ENCODE peak calls at places on chromosomes 5 and 9, in seven cellular contexts. W, Y, S, U, M, N and P are unnamed samples.

GRCh38 chr9:27377147-27377807 is 80.3 kb upstream of the EQTN start:
- DNase-seq in W (no peak), Y (no peak), S (no peak), U (no peak), M (no peak), N (peak), P (peak)

GRCh38 chr9:15927131-15927530 is 374.3 kb downstream of the CCDC171 start:
- DNase-seq in W (no peak), Y (peak), S (no peak), U (no peak), M (no peak), N (no peak), P (no peak)

GRCh38 chr5:100772011-100772410 is 131.1 kb downstream of the ST8SIA4 start:
- DNase-seq in W (no peak), Y (no peak), S (no peak), U (no peak), M (no peak), N (no peak), P (no peak)

GRCh38 chr9:136429075-136429628 is 10.5 kb downstream of the INPP5E start:
- DNase-seq in W (no peak), Y (no peak), S (no peak), U (no peak), M (no peak), N (no peak), P (no peak)

GRCh38 chr9:15304620-15305019 is 2.4 kb downstream of the TTC39B start:
- DNase-seq in W (no peak), Y (no peak), S (peak), U (no peak), M (no peak), N (no peak), P (no peak)

GRCh38 chr5:151078490-151079262 is 2.2 kb downstream of the TNIP1 start:
- DNase-seq in W (no peak), Y (no peak), S (no peak), U (no peak), M (no peak), N (no peak), P (no peak)

GRCh38 chr9:135522931-135523330 is 1.7 kb downstream of the LCN1 start:
- DNase-seq in W (no peak), Y (no peak), S (no peak), U (no peak), M (no peak), N (no peak), P (no peak)

GRCh38 chr9:35903049-35903448 is 3.0 kb upstream of the HRCT1 start:
- DNase-seq in W (peak), Y (peak), S (peak), U (no peak), M (no peak), N (peak), P (peak)

GRCh38 chr5:88841212-88841611 is 41.8 kb downstream of the MEF2C start:
- DNase-seq in W (no peak), Y (no peak), S (no peak), U (no peak), M (no peak), N (no peak), P (no peak)

GRCh38 chr5:15887072-15887471 is 292.5 kb downstream of the MARCHF11 start:
- DNase-seq in W (no peak), Y (peak), S (no peak), U (no peak), M (no peak), N (no peak), P (no peak)

GRCh38 chr5:119368238-119368630 is 12.4 kb downstream of the TNFAIP8 start:
- DNase-seq in W (no peak), Y (no peak), S (no peak), U (peak), M (no peak), N (no peak), P (no peak)

GRCh38 chr5:125575561-125576504 is 829.4 kb upstream of the ZNF608 start:
- DNase-seq in W (no peak), Y (no peak), S (no peak), U (no peak), M (peak), N (no peak), P (no peak)

GRCh38 chr9:15509931-15510788 is 610 bp downstream of the PSIP1 start:
- DNase-seq in W (no peak), Y (no peak), S (peak), U (no peak), M (no peak), N (peak), P (peak)

GRCh38 chr9:75190762-75191161 is 102.4 kb downstream of the OSTF1 start:
- DNase-seq in W (no peak), Y (no peak), S (no peak), U (no peak), M (no peak), N (no peak), P (no peak)

GRCh38 chr9:76359365-76359764 is 34.9 kb downstream of the RFK start:
- DNase-seq in W (no peak), Y (no peak), S (no peak), U (no peak), M (no peak), N (peak), P (no peak)

GRCh38 chr9:33403941-33404781 is 1.8 kb upstream of the AQP7 start:
- DNase-seq in W (no peak), Y (no peak), S (no peak), U (no peak), M (no peak), N (peak), P (no peak)

GRCh38 chr5:23884405-23884804 is 377.0 kb downstream of the PRDM9 start:
- DNase-seq in W (no peak), Y (no peak), S (no peak), U (no peak), M (no peak), N (no peak), P (no peak)

GRCh38 chr9:18109670-18110069 is 364.3 kb upstream of the ADAMTSL1 start:
- DNase-seq in W (no peak), Y (no peak), S (no peak), U (no peak), M (no peak), N (no peak), P (no peak)

DNA sequence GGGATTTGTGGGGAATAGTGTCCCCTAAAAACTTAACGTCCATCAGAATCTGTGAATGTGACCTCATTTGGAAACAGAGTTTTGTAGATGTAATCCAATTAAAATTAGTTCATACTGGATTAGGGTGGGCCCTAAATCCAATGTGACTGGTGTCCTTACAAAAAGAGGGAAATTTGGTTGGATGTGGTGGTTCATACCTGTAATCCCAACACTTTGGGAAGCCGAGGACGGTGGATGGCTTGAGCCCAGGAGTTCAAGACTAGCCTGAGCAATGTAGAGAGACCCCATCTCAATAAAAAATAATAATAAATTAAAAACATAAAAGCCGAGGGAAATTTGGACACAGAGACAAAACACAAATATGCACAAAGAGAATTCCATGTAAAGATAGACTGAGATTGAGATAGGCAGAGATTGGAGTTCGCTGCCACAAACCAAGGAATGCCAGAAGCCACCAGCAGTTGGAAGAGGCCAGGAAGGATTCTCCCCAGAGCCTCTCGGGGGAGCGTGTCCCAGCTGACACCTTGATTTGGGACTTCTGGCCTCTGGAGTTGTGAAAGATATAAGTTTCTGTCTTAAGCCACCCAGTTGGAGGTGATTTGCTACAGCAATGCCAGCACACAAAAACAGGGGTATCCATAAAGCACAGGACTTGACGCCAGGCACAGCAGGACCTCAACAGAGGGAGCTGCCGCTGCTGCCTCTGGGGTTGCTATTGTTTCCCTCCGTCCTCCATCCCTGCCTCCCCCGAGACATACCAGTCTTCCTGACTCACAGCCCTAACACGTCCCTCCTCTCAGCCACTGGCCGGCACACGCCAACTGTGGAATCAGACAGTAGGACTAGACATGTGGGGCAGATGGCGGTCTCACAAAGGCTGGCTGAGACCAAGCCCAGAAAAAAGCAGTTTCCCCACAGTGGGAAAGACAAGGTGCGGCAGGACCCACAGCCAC is 73.8 kb upstream of the IL17B start:
- DNase-seq in W (no peak), Y (peak), S (peak), U (no peak), M (no peak), N (no peak), P (no peak)
- TF ChIP-seq CEBPB in W (no peak), Y (peak), S (no peak), U (no peak), M (no peak), N (peak), P (no peak)

DNA sequence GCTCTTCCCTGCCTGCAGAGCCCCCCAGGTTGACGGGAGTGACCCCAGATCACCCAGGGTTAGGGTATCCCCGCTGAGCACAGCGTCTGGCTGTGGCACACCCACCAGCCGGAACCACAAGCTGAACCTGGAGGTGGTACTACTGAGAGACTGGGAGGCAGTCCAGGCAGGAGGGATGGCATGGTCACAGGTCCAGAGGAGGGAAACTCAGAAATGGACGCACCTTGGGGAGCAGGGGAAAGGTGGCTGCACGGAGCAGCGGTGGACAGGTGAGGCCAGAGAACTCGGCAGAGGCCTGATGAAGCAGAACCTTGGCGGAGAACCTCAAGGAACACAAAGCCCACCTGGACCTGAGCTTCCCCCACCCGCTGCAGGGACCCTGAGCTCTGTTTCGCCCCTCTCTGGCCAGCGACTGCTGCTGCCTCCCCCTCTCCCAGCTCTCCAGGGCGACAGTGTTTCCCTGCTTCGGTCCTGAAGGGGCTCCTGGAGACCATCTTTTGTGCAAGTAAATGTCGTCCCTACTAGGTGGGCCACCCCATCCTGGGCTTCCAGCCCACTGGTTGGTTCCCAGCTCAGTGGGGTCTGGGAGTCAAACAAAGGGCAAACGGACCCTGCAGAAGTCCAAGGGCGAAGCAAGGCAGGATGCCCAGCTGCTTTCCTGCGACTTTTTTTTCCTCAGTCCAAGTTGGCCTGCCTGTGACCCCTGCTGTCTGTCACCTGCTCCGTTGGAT is 845 bp downstream of the ADGRD2 start:
- DNase-seq in W (no peak), Y (no peak), S (no peak), U (no peak), M (no peak), N (no peak), P (no peak)
- TF ChIP-seq CEBPB in W (no peak), Y (no peak), S (no peak), U (no peak), M (no peak), N (no peak), P (no peak)

GRCh38 chr9:127065592-127065991 is 56.8 kb downstream of the ANGPTL2 start:
- DNase-seq in W (no peak), Y (peak), S (no peak), U (no peak), M (no peak), N (no peak), P (no peak)

GRCh38 chr9:127067603-127068220 is 54.7 kb downstream of the ANGPTL2 start:
- DNase-seq in W (peak), Y (no peak), S (no peak), U (no peak), M (no peak), N (no peak), P (no peak)

GRCh38 chr9:127064335-127064734 is 58.1 kb downstream of the ANGPTL2 start:
- DNase-seq in W (no peak), Y (no peak), S (no peak), U (peak), M (no peak), N (no peak), P (no peak)

GRCh38 chr9:127066775-127067111 is 55.7 kb downstream of the ANGPTL2 start:
- DNase-seq in W (no peak), Y (peak), S (no peak), U (no peak), M (no peak), N (no peak), P (no peak)

DNA sequence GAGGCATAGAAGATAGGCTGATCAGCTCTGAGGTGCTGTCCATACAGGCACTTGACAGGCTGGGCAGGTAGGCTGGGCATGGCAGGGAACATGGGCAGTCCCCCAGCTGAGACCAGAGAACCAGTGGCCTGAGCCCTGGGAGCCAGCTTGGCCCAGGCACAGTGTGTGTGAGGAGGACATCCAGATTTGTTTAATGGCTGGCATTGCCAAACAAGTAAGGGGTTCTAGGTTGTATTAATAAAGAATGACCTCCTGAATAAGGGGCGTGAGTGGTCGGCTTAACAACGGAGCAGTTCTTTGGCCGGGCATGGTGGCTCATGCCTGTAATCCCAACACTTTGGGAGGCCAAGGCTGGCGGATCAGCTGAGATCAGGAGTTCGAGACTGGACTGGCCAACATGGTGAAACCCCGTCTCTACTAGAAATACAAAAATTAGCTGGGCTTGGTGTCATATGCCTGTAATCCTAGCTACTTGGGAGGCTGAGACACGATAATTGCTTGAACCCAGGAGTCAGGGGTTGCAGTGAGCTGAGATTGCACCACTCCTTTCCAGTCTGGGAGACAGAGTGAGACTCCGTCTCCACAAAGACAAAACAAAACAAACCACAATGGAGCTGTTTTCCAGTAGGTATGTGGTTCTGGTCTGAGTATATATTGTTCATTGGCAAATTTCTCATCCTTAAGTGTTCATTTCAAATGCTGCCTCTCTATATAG is 56.2 kb downstream of the ANGPTL2 start:
- DNase-seq in W (no peak), Y (peak), S (no peak), U (no peak), M (no peak), N (no peak), P (no peak)
- TF ChIP-seq CEBPB in W (no peak), Y (peak), S (no peak), U (no peak), M (no peak), N (no peak), P (no peak)

GRCh38 chr9:111438576-111439235 is 45.5 kb downstream of the ECPAS start:
- DNase-seq in W (no peak), Y (peak), S (no peak), U (no peak), M (no peak), N (no peak), P (no peak)
- TF ChIP-seq CEBPB in W (no peak), Y (no peak), S (no peak), U (no peak), M (no peak), N (no peak), P (no peak)

DNA sequence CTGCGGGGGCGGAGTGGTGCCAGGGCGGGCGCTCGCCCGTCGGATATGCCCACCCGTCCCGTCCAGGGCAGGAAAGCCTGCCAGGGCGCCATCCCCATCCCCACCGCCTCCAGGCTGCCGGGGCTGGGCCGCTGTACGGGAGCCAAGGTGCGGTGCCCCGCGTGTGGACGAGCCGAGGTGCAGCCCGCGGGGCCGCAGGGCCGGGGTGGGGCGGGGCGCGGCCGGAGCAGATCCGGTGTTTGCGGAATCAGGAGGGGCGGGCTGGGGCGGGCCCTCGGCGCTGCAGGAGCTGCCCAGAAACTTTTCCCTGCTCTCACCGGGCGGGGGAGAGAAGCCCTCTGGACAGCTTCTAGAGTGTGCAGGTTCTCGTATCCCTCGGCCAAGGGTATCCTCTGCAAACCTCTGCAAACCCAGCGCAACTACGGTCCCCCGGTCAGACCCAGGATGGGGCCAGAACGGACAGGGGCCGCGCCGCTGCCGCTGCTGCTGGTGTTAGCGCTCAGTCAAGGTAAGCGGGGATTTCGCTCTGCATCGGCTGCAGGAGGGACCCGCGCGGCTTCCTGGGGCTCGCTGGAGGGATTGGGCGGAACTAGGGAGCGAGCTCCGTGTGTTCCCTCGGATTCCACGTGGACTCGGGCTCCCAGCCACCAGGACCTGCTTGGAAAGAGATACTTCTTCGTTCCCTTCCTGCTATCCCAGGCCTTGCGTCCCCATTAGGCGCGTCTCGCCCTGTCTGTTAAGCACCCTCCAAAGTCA is at the start of gene ITGA2:
- DNase-seq in W (peak), Y (peak), S (peak), U (no peak), M (no peak), N (peak), P (peak)
- TF ChIP-seq CEBPB in W (no peak), Y (no peak), S (no peak), U (no peak), M (no peak), N (no peak), P (no peak)

GRCh38 chr9:124444166-124444565 is 6.1 kb upstream of the ADGRD2 start:
- DNase-seq in W (no peak), Y (no peak), S (no peak), U (no peak), M (no peak), N (no peak), P (no peak)

GRCh38 chr9:124447297-124447661 is 3.0 kb upstream of the ADGRD2 start:
- DNase-seq in W (no peak), Y (no peak), S (no peak), U (no peak), M (no peak), N (no peak), P (no peak)

GRCh38 chr9:124450241-124450924 is at the start of gene ADGRD2:
- DNase-seq in W (no peak), Y (peak), S (no peak), U (no peak), M (peak), N (peak), P (no peak)

GRCh38 chr9:124449381-124450151 is 685 bp upstream of the ADGRD2 start:
- DNase-seq in W (no peak), Y (no peak), S (no peak), U (no peak), M (no peak), N (no peak), P (no peak)

DNA sequence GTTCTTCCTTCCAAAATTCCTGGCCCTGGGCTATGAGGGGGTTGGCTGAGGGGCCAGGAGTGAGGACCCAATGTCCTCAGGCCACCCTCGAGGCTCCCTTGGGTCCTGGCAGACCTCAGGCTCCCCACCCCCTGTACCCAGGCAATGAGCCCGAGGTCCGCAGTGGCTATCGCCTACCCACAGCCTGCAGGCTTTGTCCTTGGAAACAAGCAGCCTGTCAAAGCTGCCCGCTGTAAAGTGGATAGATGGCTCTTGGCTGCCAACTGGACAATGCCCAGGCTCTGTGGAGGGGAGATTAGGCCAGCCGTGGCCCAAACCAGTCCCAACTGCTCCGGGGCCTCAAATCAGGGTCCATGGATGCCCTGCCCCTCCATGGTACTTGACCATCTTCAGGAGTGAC is 2.2 kb upstream of the ADGRD2 start:
- DNase-seq in W (no peak), Y (no peak), S (no peak), U (no peak), M (no peak), N (no peak), P (no peak)
- TF ChIP-seq CEBPB in W (no peak), Y (no peak), S (no peak), U (no peak), M (no peak), N (no peak), P (no peak)